ENCODE peak calls at places on chromosomes 16 and 17, in eight cellular contexts. Q, Z, K, F, E, J, O and M are unnamed samples.

GRCh38 chr16:89575247-89576172 is at the start of gene CPNE7:
- DNase-seq in Q (no peak), Z (peak; percentile 43), K (no peak), F (no peak), E (peak; percentile 55), J (no peak), O (no peak), M (no peak)

GRCh38 chr17:2889256-2889655 is 93.0 kb downstream of the RAP1GAP2 start:
- DNase-seq in Q (no peak), Z (no peak), K (no peak), F (no peak), E (no peak), J (no peak), O (no peak), M (no peak)

GRCh38 chr17:31674717-31675349 is 184.2 kb downstream of the COPRS start:
- DNase-seq in Q (peak; percentile 80), Z (no peak), K (no peak), F (no peak), E (no peak), J (no peak), O (peak; percentile 34), M (no peak)

GRCh38 chr17:44930667-44931066 is 15.4 kb upstream of the GFAP start:
- DNase-seq in Q (no peak), Z (no peak), K (no peak), F (no peak), E (peak; percentile 65), J (no peak), O (no peak), M (no peak)

GRCh38 chr16:11256657-11257130 is 690 bp upstream of the SOCS1 start:
- DNase-seq in Q (peak; percentile 30), Z (peak; percentile 61), K (peak; percentile 60), F (peak; percentile 76), E (peak; percentile 78), J (peak; percentile 42), O (peak; percentile 54), M (no peak)

GRCh38 chr16:7404217-7404616 is 71.6 kb downstream of the RBFOX1 start:
- DNase-seq in Q (no peak), Z (peak; percentile 54), K (no peak), F (no peak), E (no peak), J (no peak), O (no peak), M (no peak)

GRCh38 chr16:2720063-2720455 is at the start of gene PRSS27:
- DNase-seq in Q (no peak), Z (no peak), K (no peak), F (no peak), E (no peak), J (no peak), O (no peak), M (no peak)

GRCh38 chr16:81723098-81723723 is 55.9 kb upstream of the PLCG2 start:
- DNase-seq in Q (peak; percentile 79), Z (peak; percentile 90), K (peak; percentile 79), F (no peak), E (peak; percentile 83), J (no peak), O (peak; percentile 88), M (peak; percentile 50)

GRCh38 chr16:66495440-66495839 is 54.5 kb downstream of the TK2 start:
- DNase-seq in Q (no peak), Z (no peak), K (no peak), F (no peak), E (no peak), J (no peak), O (no peak), M (no peak)

GRCh38 chr17:9239821-9240658 is 218.7 kb downstream of the NTN1 start:
- DNase-seq in Q (no peak), Z (peak; percentile 69), K (peak; percentile 71), F (peak; percentile 82), E (peak; percentile 97), J (peak; percentile 81), O (peak; percentile 70), M (no peak)

GRCh38 chr17:48045270-48046001 is 2.7 kb upstream of the NFE2L1 start:
- DNase-seq in Q (no peak), Z (no peak), K (no peak), F (no peak), E (no peak), J (peak; percentile 95), O (no peak), M (no peak)

GRCh38 chr17:79420318-79421243 is 190.3 kb downstream of the RBFOX3 start:
- DNase-seq in Q (no peak), Z (peak; percentile 12), K (peak; percentile 18), F (no peak), E (no peak), J (no peak), O (peak; percentile 42), M (no peak)

GRCh38 chr17:37848690-37849616 is 75.3 kb upstream of the TBC1D3K start:
- DNase-seq in Q (peak; percentile 88), Z (no peak), K (peak; percentile 72), F (no peak), E (no peak), J (no peak), O (peak; percentile 39), M (peak; percentile 31)

DNA sequence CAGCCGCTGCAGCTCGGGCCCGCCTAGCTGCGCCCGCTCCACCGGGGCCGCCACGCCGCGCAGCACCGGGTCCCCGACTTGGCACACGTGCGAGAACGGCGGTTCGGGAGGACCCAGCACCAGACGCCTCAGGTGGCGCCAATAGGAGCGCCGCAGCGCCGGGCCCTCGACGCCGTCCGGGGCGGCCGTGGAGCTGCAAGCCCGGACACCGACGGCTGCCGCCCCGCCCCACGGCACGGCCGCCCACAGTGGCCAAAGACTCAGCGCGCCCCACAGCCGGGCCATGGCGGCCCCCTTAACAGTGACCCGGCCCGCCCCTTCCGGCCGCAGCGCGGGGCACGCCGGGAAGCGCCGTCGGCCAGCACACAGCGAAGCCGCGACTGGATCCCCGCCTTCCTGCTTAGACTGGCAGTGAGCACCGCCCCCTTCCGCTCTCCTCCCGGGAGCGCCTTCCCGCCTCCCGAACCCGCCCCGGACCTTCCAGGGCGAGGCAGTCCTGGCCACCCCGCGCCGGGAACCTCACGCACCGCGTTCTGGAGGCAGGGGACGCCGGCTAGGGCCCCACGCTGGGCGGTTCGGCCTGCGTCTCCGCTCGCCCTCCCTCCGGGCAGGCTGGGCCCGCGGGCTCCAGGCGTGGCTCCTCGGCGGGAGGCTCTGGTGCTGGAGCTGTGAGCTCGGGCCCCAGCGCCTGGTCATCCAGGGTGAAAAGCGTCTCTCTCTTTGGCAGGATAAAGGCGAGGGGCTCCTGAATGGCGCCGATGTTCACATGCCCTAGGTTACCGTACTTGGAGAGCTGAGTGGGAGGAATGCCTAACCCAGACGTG is at the start of gene PDF:
- DNase-seq in Q (peak; percentile 88), Z (peak; percentile 97), K (peak; percentile 91), F (peak; percentile 95), E (peak; percentile 98), J (peak; percentile 89), O (peak; percentile 95), M (peak; percentile 29)
- TF ChIP-seq CTCF in Q (no peak), Z (no peak), K (no peak), F (peak; percentile 19), E (no peak), J (no peak), O (no peak), M (no peak)

DNA sequence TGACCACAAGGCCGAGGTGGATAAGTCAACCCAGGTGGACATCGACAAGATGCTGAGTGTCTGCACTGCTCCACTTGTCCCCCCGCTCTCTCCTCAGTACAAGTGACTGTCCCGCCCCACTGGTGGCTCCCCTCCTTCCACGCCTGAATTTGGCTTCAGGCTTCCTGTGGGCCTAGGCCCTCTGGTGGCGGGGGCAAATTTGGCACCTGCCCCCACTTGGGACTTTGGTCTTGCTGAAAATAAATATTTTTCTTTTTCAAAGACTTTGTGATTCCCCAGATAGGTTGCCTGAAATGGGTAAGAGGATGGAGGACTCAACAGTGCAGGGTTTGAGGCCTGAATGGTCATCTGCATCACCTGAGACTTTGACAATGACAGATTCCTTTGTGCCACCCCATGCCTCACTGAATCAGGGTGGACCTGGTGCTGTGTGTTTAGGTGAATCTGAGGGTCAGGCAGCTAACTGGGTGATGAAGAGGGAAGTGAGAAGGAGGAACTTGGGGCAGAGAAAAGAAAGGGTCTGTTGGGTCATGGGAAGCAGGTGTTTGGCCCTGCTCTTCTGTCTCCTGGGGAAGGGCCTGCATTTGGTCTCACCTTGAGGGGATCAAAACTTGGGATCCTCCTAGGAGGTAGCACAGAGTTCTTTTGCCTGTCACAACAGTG is 2.0 kb downstream of the C16orf86 start:
- DNase-seq in Q (no peak), Z (no peak), K (no peak), F (peak; percentile 15), E (no peak), J (no peak), O (no peak), M (no peak)
- TF ChIP-seq CTCF in Q (peak; percentile 9), Z (no peak), K (peak; percentile 9), F (no peak), E (peak; percentile 10), J (no peak), O (peak; percentile 40), M (no peak)

DNA sequence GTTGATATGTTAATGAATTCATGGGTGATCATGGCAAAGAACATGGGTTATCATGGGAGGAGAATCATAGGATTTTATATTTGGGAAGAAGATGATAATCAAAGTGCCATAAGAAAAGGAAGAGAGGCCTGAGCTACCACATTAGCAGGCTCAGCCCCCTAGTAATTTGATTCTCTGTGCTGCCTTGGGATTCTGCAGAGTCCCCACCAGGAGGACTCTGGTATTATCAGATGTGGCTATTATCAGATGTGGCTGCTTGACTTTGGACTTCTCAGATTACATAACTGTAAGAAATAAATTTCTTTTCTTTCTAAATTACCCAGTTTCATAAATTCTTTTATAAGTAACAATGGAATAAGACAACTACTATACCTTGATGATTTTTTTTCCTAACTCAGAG is 137.6 kb downstream of the ITFG1 start:
- DNase-seq in Q (no peak), Z (no peak), K (no peak), F (no peak), E (no peak), J (no peak), O (no peak), M (no peak)
- TF ChIP-seq CTCF in Q (peak; percentile 30), Z (no peak), K (no peak), F (no peak), E (no peak), J (no peak), O (no peak), M (no peak)

DNA sequence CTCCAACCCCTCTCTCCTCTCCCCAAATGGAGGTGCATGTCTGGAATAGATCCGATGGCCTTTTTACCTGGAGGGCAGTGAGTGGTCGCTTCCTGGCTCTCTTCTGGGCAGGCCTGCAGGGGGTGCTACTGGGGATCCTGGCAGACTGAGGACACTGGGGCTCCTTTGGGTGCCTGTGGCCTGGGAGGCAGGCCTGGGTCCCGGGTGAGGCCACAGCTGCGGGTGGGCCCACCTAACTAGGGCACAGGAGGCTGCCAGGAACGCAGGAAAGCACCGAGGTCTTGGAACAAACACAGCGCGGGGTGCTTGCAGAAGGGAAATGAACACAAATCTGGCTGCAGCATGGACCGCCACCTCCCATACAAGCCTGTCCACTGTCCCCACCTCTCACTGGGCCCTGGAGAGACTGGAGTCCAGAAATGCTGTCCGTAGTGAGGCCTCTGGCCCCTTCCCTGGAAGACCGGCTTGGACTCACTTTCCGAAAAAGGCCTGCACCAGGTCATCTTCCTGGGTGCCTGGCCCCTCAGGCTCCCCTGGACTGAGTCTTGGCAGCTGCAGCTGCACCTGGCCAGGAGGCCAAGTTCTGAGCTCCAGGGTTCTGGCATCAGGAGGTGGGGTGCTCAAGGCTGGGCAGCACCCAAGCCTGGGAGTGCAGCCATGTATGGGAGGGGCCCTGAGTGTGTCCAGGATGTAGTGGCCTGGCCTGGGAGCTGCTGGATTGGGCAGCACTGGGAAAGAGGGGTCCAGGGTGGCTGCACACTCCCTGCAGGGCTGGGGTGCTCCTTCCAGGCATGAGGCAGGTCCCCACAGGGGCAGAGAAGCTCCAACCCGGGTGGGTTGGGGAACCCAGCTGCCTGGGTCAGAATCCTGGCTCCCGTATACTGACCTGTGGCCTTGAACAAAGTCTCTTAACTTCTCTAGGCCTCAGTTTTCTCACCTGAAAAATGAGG is 195.1 kb downstream of the IRF8 start:
- DNase-seq in Q (no peak), Z (no peak), K (no peak), F (no peak), E (no peak), J (no peak), O (no peak), M (no peak)
- TF ChIP-seq CTCF in Q (peak; percentile 45), Z (peak; percentile 23), K (no peak), F (no peak), E (peak; percentile 15), J (no peak), O (no peak), M (no peak)